ENCODE peak calls at places on chromosomes 2 and 18, in ten cellular contexts. S is uterus, P is stomach, U is progenitor cell of endocrine pancreas, T is Calu3, Y is NB4, B is fibroblast of lung, K is AG09319, D is BE2C, L is MCF 10A. N is an unnamed sample.

GRCh38 chr2:181683518-181684453 is 3.5 kb upstream of the NEUROD1 start:
- DNase-seq in S (no peak), P (no peak), U (no peak), T (peak), Y (peak), B (peak), K (no peak), D (no peak), L (peak), N (no peak)

GRCh38 chr2:97993926-97994325 is 1.8 kb downstream of the TMEM131 start:
- DNase-seq in S (no peak), P (no peak), U (no peak), T (no peak), Y (peak), B (no peak), K (no peak), D (no peak), L (no peak), N (no peak)

GRCh38 chr18:38644875-38645641 is 1079.5 kb upstream of the CELF4 start:
- DNase-seq in S (no peak), P (no peak), U (no peak), T (no peak), Y (no peak), B (no peak), K (no peak), D (no peak), L (peak), N (no peak)

GRCh38 chr2:58906151-58906645 is 665.1 kb upstream of the FANCL start:
- DNase-seq in S (no peak), P (no peak), U (no peak), T (no peak), Y (no peak), B (no peak), K (no peak), D (no peak), L (no peak), N (no peak)

GRCh38 chr2:216633616-216634316 is 546 bp downstream of the IGFBP2 start:
- DNase-seq in S (no peak), P (peak), U (peak), T (peak), Y (peak), B (peak), K (no peak), D (peak), L (no peak), N (no peak)

GRCh38 chr2:202555354-202555753 is 79.4 kb upstream of the FAM117B start:
- DNase-seq in S (no peak), P (no peak), U (no peak), T (no peak), Y (no peak), B (no peak), K (no peak), D (no peak), L (no peak), N (no peak)

GRCh38 chr2:234467289-234467688 is 29.6 kb downstream of the ARL4C start:
- DNase-seq in S (no peak), P (no peak), U (no peak), T (no peak), Y (no peak), B (peak), K (no peak), D (no peak), L (no peak), N (no peak)

GRCh38 chr2:109213646-109214417 is 84.8 kb downstream of the SH3RF3 start:
- DNase-seq in S (no peak), P (no peak), U (no peak), T (peak), Y (peak), B (peak), K (no peak), D (no peak), L (peak), N (peak)

GRCh38 chr2:234363011-234363487 is 133.8 kb downstream of the ARL4C start:
- DNase-seq in S (no peak), P (no peak), U (no peak), T (peak), Y (no peak), B (peak), K (no peak), D (no peak), L (peak), N (no peak)

GRCh38 chr2:74391209-74391579 is 11.1 kb upstream of the DCTN1 start:
- DNase-seq in S (no peak), P (no peak), U (no peak), T (no peak), Y (no peak), B (peak), K (no peak), D (no peak), L (peak), N (no peak)

GRCh38 chr18:24656571-24656971 is 196.1 kb downstream of the HRH4 start:
- DNase-seq in S (peak), P (no peak), U (no peak), T (no peak), Y (peak), B (peak), K (no peak), D (no peak), L (peak), N (no peak)

GRCh38 chr2:49045083-49045482 is 109.2 kb downstream of the FSHR start:
- DNase-seq in S (no peak), P (no peak), U (no peak), T (no peak), Y (no peak), B (no peak), K (no peak), D (no peak), L (no peak), N (no peak)

GRCh38 chr2:49044265-49044664 is 110.0 kb downstream of the FSHR start:
- DNase-seq in S (no peak), P (no peak), U (no peak), T (no peak), Y (no peak), B (no peak), K (no peak), D (no peak), L (no peak), N (no peak)

GRCh38 chr2:49043405-49043982 is 110.8 kb downstream of the FSHR start:
- DNase-seq in S (no peak), P (no peak), U (no peak), T (no peak), Y (no peak), B (no peak), K (no peak), D (no peak), L (no peak), N (no peak)

GRCh38 chr2:49042510-49042909 is 111.8 kb downstream of the FSHR start:
- DNase-seq in S (no peak), P (no peak), U (no peak), T (no peak), Y (no peak), B (no peak), K (no peak), D (no peak), L (no peak), N (no peak)

GRCh38 chr2:49044680-49045079 is 109.6 kb downstream of the FSHR start:
- DNase-seq in S (no peak), P (no peak), U (no peak), T (no peak), Y (peak), B (no peak), K (no peak), D (peak), L (peak), N (no peak)
- TF ChIP-seq CTCF in S (no peak), P (no peak), U (peak), T (no peak), Y (peak), B (no peak), K (no peak), D (peak), L (no peak), N (no peak)

DNA sequence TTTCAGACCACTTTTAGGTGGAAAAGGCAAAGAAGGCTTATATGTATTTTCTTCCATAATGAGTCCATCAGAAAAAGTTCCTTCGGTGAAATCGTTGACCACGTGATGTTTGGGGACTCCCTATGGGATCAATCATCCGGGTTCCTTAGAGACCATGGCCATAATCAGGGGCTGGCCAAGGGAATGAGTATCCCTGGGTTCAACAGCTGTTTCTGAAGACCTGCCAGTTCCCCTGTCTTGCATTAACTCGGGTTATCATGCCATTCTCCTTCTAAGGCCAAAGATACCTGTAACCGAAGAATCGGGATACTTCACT is 18.7 kb upstream of the TMEM177 start:
- DNase-seq in S (no peak), P (no peak), U (no peak), T (no peak), Y (no peak), B (no peak), K (no peak), D (no peak), L (no peak), N (no peak)
- TF ChIP-seq CTCF in S (no peak), P (peak), U (no peak), T (no peak), Y (no peak), B (no peak), K (no peak), D (no peak), L (no peak), N (peak)

GRCh38 chr2:8281234-8281633 is 400.6 kb upstream of the ID2 start:
- DNase-seq in S (no peak), P (no peak), U (no peak), T (no peak), Y (no peak), B (no peak), K (no peak), D (no peak), L (no peak), N (no peak)
- TF ChIP-seq CTCF in S (no peak), P (no peak), U (no peak), T (no peak), Y (no peak), B (no peak), K (no peak), D (no peak), L (no peak), N (no peak)

GRCh38 chr2:219733106-219733505 is 105.7 kb downstream of the SLC4A3 start:
- DNase-seq in S (no peak), P (no peak), U (no peak), T (no peak), Y (no peak), B (no peak), K (no peak), D (no peak), L (peak), N (no peak)

GRCh38 chr2:219727771-219728429 is 100.5 kb downstream of the SLC4A3 start:
- DNase-seq in S (peak), P (no peak), U (no peak), T (no peak), Y (peak), B (no peak), K (no peak), D (peak), L (no peak), N (no peak)

GRCh38 chr2:219731173-219731572 is 103.7 kb downstream of the SLC4A3 start:
- DNase-seq in S (no peak), P (no peak), U (no peak), T (peak), Y (no peak), B (no peak), K (no peak), D (peak), L (peak), N (no peak)

GRCh38 chr2:219726916-219727315 is 99.5 kb downstream of the SLC4A3 start:
- DNase-seq in S (no peak), P (no peak), U (no peak), T (peak), Y (peak), B (no peak), K (no peak), D (no peak), L (peak), N (no peak)

GRCh38 chr2:219728993-219729487 is 101.6 kb downstream of the SLC4A3 start:
- DNase-seq in S (peak), P (no peak), U (no peak), T (no peak), Y (peak), B (peak), K (no peak), D (no peak), L (no peak), N (no peak)
- TF ChIP-seq CTCF in S (no peak), P (no peak), U (no peak), T (no peak), Y (no peak), B (no peak), K (no peak), D (no peak), L (no peak), N (no peak)

GRCh38 chr18:25832008-25832604 is 258.3 kb downstream of the SS18 start:
- DNase-seq in S (no peak), P (peak), U (peak), T (peak), Y (peak), B (peak), K (peak), D (peak), L (peak), N (no peak)
- TF ChIP-seq CTCF in S (peak), P (peak), U (peak), T (peak), Y (peak), B (peak), K (peak), D (peak), L (peak), N (peak)